ENCODE peak calls at places on chromosomes 5 and 9, in five cellular contexts. C, O, R, P and Y are unnamed samples.
A peak's percentile ranks its signal among the peaks of the same experiment; 100 is the strongest.

GRCh38 chr5:97906135-97906534 is 723.1 kb upstream of the RIOK2 start:
- DNase-seq in C (no peak), O (no peak), R (no peak), P (no peak), Y (no peak)

GRCh38 chr9:18060304-18060934 is 413.5 kb upstream of the ADAMTSL1 start:
- DNase-seq in C (no peak), O (no peak), R (peak; percentile 31), P (no peak), Y (no peak)

GRCh38 chr9:70030156-70030555 is 13.5 kb upstream of the MAMDC2 start:
- DNase-seq in C (no peak), O (peak; percentile 60), R (peak; percentile 3), P (peak; percentile 23), Y (peak; percentile 39)

GRCh38 chr9:31808770-31809169 is 575.7 kb upstream of the ACO1 start:
- DNase-seq in C (no peak), O (no peak), R (no peak), P (no peak), Y (no peak)

GRCh38 chr9:3962467-3962866 is 337.4 kb downstream of the GLIS3 start:
- DNase-seq in C (peak; percentile 20), O (no peak), R (peak; percentile 89), P (peak; percentile 57), Y (no peak)

GRCh38 chr5:92391-93220 is 638 bp downstream of the PLEKHG4B start:
- DNase-seq in C (peak; percentile 23), O (no peak), R (no peak), P (no peak), Y (no peak)

GRCh38 chr5:146188358-146188757 is 5.9 kb upstream of the LARS1 start:
- DNase-seq in C (no peak), O (peak; percentile 74), R (peak; percentile 92), P (peak; percentile 80), Y (no peak)

GRCh38 chr9:34579097-34579818 is 10.3 kb downstream of the CNTFR start:
- DNase-seq in C (peak; percentile 44), O (no peak), R (no peak), P (no peak), Y (no peak)

GRCh38 chr9:10612649-10613398 is at the start of gene PTPRD:
- DNase-seq in C (peak; percentile 85), O (peak; percentile 56), R (peak; percentile 77), P (peak; percentile 40), Y (no peak)

GRCh38 chr5:52708463-52708862 is 79.3 kb upstream of the ITGA1 start:
- DNase-seq in C (no peak), O (no peak), R (no peak), P (peak; percentile 8), Y (peak; percentile 21)
- H2AFZ ChIP-seq in C (no peak overlapping the region), O (no peak overlapping the region), R (no peak overlapping the region), P (no peak overlapping the region), Y (no peak overlapping the region)

DNA sequence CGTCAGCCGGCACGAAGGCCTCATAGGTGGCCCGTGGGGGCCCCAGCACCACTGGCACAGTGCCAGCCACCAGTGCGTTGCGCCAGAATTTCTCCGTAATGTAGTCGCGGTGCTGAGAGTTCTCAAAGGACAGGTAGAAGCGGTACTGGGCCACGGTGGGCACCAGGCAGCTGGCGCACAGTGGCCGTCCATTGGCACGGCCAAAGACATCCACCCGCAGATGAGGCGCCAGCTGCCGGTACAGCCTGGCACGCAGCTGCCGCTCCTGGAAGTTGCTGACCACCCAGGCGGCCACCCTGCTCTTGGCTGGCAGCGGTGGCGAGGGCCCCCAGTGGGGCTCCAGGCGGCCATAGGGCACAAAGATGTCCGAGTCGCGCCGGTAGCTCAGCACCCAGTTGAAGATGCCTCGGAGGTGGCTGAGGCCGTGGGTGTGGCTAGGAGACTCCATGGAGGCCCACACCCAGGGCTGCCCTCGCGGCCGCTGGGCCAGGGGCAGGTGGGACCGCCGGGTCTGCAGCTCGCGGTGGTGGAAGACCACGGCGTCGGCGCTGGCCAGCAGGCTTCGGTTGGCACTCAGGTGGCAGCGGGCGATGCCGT is 859 bp downstream of the FUT7 start:
- DNase-seq in C (no peak), O (no peak), R (no peak), P (no peak), Y (no peak)
- H2AFZ ChIP-seq in C (no peak overlapping the region), O (no peak overlapping the region), R (no peak overlapping the region), P (no peak overlapping the region), Y (no peak overlapping the region)

DNA sequence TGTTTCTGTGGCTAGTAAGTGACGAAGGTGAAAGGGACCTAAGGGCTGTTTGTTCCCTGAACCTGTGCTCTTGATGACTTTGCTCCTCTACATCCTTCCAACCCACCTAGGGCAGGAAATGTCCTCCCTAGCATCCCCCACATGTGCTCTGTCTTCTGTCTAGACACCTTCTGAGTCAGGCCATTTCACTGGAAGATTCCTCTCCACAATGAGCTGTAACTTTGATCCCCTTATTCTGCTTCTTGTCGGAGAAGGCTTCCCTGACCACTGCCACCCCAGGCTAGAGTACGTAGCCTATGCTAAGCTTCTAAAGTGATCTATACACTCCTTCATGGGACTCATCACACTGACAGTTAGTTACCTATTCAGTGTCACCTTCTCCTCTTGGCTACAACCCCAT is 21.7 kb downstream of the SPAAR start:
- DNase-seq in C (no peak), O (no peak), R (no peak), P (peak; percentile 60), Y (no peak)
- H2AFZ ChIP-seq in C (no peak overlapping the region), O (no peak overlapping the region), R (no peak overlapping the region), P (no peak overlapping the region), Y (no peak overlapping the region)

GRCh38 chr9:15509931-15510788 is 610 bp downstream of the PSIP1 start:
- DNase-seq in C (peak; percentile 57), O (no peak), R (no peak), P (peak; percentile 20), Y (peak; percentile 36)
- H2AFZ ChIP-seq in C (peak overlapping the region; percentile 89), O (peak overlapping the region; percentile 92), R (peak overlapping the region; percentile 98), P (peak overlapping the region; percentile 95), Y (peak overlapping the region; percentile 98)

DNA sequence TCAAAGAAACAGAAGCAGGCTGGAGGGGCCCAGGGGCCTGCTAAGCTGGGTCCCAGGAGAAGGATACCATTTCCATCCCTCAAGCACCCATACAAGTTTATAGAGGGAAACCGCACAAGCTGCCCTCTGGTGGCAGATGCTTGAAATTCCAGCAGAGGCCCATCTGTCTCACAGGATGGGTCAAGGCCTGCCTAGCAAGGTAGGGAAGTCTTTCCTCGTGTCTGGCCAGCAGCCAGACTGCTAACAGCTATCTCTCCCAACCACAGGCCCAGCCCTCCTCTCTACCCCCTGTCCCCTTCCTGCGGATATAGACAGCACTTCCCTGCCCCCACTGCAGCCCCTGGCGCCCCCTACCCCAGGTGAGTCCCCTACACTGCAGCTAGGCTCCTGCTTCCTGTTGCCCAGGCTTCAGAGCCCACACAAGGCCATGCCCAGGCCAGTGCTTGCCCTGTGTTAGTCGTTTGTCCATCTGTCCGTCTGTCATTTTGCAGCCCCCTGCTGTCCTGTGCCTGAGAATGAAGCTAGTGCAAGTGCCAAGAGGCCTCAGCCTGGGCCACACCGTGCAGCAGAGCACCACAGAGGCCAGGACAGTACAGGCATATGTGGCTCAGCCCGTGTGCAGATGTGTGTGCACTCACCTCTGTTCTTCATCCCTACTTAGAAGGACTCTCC is 26.2 kb downstream of the TCF7 start:
- DNase-seq in C (peak; percentile 77), O (peak; percentile 86), R (peak; percentile 88), P (peak; percentile 63), Y (peak; percentile 63)
- H2AFZ ChIP-seq in C (no peak overlapping the region), O (no peak overlapping the region), R (no peak overlapping the region), P (no peak overlapping the region), Y (no peak overlapping the region)